ENCODE peak calls at places on chromosomes 7 and 10, in five cellular contexts. W is SK-N-SH, R is HCT116, J is H1, Z is HepG2. M is an unnamed sample.
A peak's percentile ranks its signal among the peaks of the same experiment; 100 is the strongest.

GRCh38 chr10:93874309-93875031 is 19.3 kb upstream of the SLC35G1 start:
- DNase-seq in R (no peak), Z (no peak), W (no peak), J (no peak), M (no peak)

GRCh38 chr10:71771204-71771603 is 2.1 kb downstream of the VSIR start:
- DNase-seq in J (no peak), W (no peak), R (no peak), Z (no peak), M (no peak)

GRCh38 chr7:12550956-12551355 is 19.6 kb upstream of the SCIN start:
- DNase-seq in R (no peak), Z (no peak), J (no peak), W (no peak), M (no peak)

GRCh38 chr10:123331438-123331837 is 177.2 kb downstream of the BUB3 start:
- DNase-seq in J (no peak), Z (peak; percentile 23), W (no peak), R (no peak), M (no peak)

GRCh38 chr10:106506509-106507265 is 657.8 kb downstream of the SORCS1 start:
- DNase-seq in J (no peak), W (no peak), Z (no peak), R (no peak), M (no peak)

GRCh38 chr7:42686594-42687156 is 225.2 kb downstream of the C7orf25 start:
- DNase-seq in W (no peak), J (peak; percentile 70), R (no peak), Z (no peak), M (peak; percentile 94)

GRCh38 chr7:155153676-155154075 is 83.6 kb downstream of the HTR5A start:
- DNase-seq in R (no peak), Z (no peak), J (no peak), W (no peak), M (no peak)

GRCh38 chr7:12111461-12112405 is 99.4 kb upstream of the TMEM106B start:
- DNase-seq in R (no peak), Z (no peak), W (peak; percentile 83), J (peak; percentile 39), M (no peak)

GRCh38 chr10:68697106-68697505 is 23.9 kb upstream of the CCAR1 start:
- DNase-seq in J (no peak), R (no peak), W (no peak), Z (no peak), M (no peak)

GRCh38 chr7:128352138-128352537 is 8.4 kb upstream of the RBM28 start:
- DNase-seq in R (no peak), Z (peak; percentile 11), J (peak; percentile 56), W (peak; percentile 63), M (no peak)

GRCh38 chr7:112233048-112233697 is 26.7 kb downstream of the ZNF277 start:
- DNase-seq in J (no peak), Z (peak; percentile 7), W (no peak), R (no peak), M (no peak)

GRCh38 chr7:99036531-99037175 is 107.3 kb downstream of the SMURF1 start:
- DNase-seq in Z (peak; percentile 32), R (no peak), J (peak; percentile 41), W (peak; percentile 68), M (peak; percentile 50)

GRCh38 chr7:133478591-133479135 is 225.8 kb downstream of the EXOC4 start:
- DNase-seq in W (no peak), Z (no peak), R (no peak), J (no peak), M (no peak)

GRCh38 chr7:43905954-43906326 is 456 bp downstream of the URGCP start:
- DNase-seq in W (peak; percentile 89), R (no peak), Z (peak; percentile 14), J (no peak), M (no peak)

GRCh38 chr10:133456041-133456951 is 2.6 kb downstream of the SCART1 start:
- DNase-seq in Z (no peak), J (no peak), R (no peak), W (no peak), M (no peak)

GRCh38 chr7:156220078-156220605 is 407.9 kb upstream of the SHH start:
- DNase-seq in W (no peak), Z (no peak), R (no peak), J (no peak), M (no peak)

GRCh38 chr7:156218544-156219306 is 406.5 kb upstream of the SHH start:
- DNase-seq in R (no peak), Z (peak; percentile 16), W (no peak), J (no peak), M (no peak)

GRCh38 chr7:156217803-156218202 is 405.5 kb upstream of the SHH start:
- DNase-seq in J (no peak), R (no peak), W (no peak), Z (no peak), M (no peak)

GRCh38 chr7:156220701-156221100 is 408.4 kb upstream of the SHH start:
- DNase-seq in R (no peak), Z (no peak), J (no peak), W (no peak), M (no peak)

DNA sequence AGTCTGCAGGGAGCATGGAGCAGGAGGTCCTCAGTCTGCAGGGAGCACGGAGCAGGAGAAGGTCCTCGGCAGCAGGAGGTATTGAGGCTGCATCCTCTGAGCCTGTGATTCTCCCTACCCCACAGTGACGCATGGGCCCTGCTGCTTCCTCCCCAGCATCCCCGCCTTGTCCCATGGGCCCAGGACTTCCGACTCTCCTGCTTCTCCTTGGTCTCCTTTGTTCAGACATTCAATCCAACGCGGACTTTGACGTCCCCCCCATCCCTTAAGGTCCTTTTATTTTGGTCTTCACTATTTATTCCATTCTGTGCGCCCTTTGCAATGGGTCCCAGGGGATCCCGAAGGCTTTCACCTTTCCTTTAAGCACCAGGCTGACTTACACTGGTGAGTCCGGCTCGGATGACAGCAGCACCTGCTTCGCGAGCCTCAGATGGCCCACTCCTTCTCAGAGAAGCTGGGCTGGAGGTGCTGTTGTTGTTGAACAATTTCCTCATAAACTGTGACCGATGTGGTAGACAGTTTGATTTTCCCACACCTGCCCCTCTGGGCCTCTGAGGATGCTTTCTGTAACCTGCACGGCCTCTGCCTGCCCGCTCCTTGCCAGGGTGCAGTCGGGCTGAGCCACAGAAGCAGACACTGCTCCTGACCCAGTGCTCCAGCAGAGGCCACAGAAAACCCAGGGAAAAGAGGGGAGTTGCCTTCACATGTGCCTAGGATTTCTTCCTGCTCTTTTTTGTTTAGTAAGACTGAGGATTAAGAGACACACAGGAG is 407.2 kb upstream of the SHH start:
- DNase-seq in J (no peak), W (no peak), R (no peak), Z (no peak), M (no peak)
- TF ChIP-seq YY1 in J (no peak), W (no peak), R (no peak), Z (no peak), M (no peak)

DNA sequence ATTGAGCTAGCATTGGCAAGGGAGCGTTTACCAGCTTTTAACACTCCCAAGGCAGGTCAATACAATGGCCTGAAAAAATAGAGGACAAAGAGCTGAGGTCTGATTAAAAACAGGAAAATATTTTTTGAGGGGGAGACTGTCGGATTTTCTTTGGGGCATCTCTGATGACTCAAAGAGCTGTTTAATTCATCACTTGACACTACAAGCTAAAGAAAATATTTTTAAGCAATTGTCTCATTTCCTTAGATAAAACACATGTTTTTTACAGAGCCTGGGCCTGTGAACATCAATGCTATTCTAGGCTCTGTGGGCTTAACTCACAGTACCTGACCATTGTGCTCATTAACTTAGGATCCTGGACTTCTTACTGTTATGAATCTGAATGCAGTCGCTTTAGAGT is 100.8 kb downstream of the NRP1 start:
- DNase-seq in Z (no peak), W (no peak), R (no peak), J (no peak), M (no peak)
- H3K9ac ChIP-seq in Z (no peak overlapping the region), W (peak overlapping the region; percentile 3), R (no peak overlapping the region), J (no peak overlapping the region), M (no peak overlapping the region)

GRCh38 chr7:139798221-139798620 is 20.4 kb upstream of the HIPK2 start:
- DNase-seq in J (no peak), W (no peak), R (no peak), Z (no peak), M (no peak)
- TF ChIP-seq YY1 in J (no peak), W (no peak), R (no peak), Z (no peak), M (no peak)

DNA sequence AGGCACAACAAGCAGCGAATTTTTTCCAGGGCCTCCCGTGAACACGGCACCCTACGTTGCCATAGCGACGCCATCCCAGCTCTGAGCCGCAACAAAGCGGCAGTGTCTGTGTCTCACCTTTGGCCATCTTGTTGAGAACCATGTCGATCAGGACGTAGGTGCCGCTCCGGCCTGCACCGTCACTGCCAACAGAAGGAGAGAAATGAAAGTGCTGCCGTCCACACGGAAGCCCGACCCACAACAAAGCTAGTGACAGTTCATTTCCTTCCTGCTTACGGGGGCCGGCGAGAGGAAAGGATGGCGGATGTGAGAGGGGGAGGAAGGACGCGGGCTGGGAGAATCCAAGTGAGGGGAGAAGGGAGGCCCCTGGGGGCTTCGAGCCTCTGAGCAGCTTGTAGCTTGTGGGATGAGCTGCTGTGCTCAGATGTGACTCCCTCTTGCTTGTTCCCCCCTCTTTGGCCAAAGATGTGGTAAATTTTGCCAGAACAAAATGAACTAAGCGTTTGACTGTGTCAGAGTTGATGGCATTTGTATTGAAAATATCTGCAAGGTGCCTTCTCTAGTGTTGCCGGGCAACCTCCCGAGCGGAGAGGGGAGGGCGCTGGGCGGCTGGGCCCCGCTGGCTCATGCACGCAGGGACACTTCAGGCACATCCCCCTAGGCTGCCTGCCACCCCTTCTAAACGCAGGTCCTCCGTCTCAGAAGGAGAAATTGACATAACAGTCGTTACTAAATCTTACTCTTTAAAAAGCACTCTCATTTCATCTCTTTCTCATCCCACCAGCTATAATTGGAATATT is 232.2 kb downstream of the DNAJB6 start:
- DNase-seq in R (no peak), W (peak; percentile 75), Z (peak; percentile 78), J (no peak), M (no peak)
- H3K9ac ChIP-seq in R (no peak overlapping the region), W (peak overlapping the region; percentile 17), Z (peak overlapping the region; percentile 28), J (no peak overlapping the region), M (no peak overlapping the region)

GRCh38 chr7:122887848-122888247 is 1.6 kb upstream of the CADPS2 start:
- DNase-seq in J (no peak), Z (no peak), W (no peak), R (no peak), M (no peak)

GRCh38 chr7:122886357-122887081 is at the start of gene CADPS2:
- DNase-seq in R (peak; percentile 71), Z (peak; percentile 86), J (peak; percentile 59), W (peak; percentile 86), M (peak; percentile 63)

GRCh38 chr7:122889116-122889515 is 2.9 kb upstream of the CADPS2 start:
- DNase-seq in R (no peak), J (no peak), W (no peak), Z (no peak), M (no peak)

GRCh38 chr7:122885583-122886356 is 490 bp downstream of the CADPS2 start:
- DNase-seq in W (peak; percentile 79), J (no peak), R (no peak), Z (peak; percentile 34), M (peak; percentile 47)

DNA sequence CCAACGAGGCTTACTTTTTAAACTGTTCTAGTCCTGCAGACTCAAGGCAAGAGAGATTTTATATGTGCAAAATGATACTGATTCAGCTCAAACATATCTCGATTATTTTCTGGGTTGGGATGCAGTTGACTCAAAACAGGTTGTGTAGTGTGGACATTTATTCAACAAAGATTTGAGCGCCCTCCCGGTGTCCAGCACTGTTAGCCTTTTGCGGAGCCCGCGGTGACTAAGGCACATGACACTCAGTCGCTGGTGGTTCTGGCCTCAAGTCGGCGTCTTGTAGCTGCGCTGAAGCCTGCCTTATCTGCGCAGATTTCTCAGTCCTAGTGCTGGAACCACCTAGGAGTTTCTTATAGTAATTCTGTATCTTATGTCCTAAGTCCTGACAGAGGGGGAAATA is 938 bp upstream of the CADPS2 start:
- DNase-seq in J (no peak), Z (peak; percentile 66), W (peak; percentile 42), R (peak; percentile 51), M (peak; percentile 57)
- TF ChIP-seq YY1 in J (no peak), Z (no peak), W (no peak), R (no peak), M (no peak)

GRCh38 chr10:103828107-103828506 is 27.3 kb downstream of the SH3PXD2A start:
- DNase-seq in Z (no peak), R (peak; percentile 23), J (no peak), W (no peak), M (no peak)
- H3K9ac ChIP-seq in Z (no peak overlapping the region), R (no peak overlapping the region), J (no peak overlapping the region), W (no peak overlapping the region), M (no peak overlapping the region)